ENCODE peak calls at places on chromosomes 1 and 21, in six cellular contexts. One of them, this sample, is unnamed.

GRCh38 chr1:44778705-44779576 is 3.6 kb downstream of the RPS8 start:
- DNase-seq in stimulated activated CD4-positive, alpha-beta T cell treated with anti-CD3 and anti-CD28 coated beads, Interleukin-15, amount 100 ng/mL, for 1 hour: no peak
- DNase-seq in activated T-helper 9 cell treated with anti-CD3 and anti-CD28 coated beads, Interleukin-2, amount 50 U/mL, for 16 hours: no peak
- DNase-seq in globus pallidus: no peak
- DNase-seq in midbrain: no peak
- DNase-seq in activated naive CD8-positive, alpha-beta T cell treated with anti-CD3 and anti-CD28 coated beads for 36 hours: no peak
- DNase-seq in this sample: no peak

GRCh38 chr1:70818391-70818790 is 229.2 kb downstream of the PTGER3 start:
- DNase-seq in stimulated activated CD4-positive, alpha-beta T cell treated with anti-CD3 and anti-CD28 coated beads, Interleukin-15, amount 100 ng/mL, for 1 hour: no peak
- DNase-seq in activated T-helper 9 cell treated with anti-CD3 and anti-CD28 coated beads, Interleukin-2, amount 50 U/mL, for 16 hours: no peak
- DNase-seq in globus pallidus: no peak
- DNase-seq in midbrain: no peak
- DNase-seq in activated naive CD8-positive, alpha-beta T cell treated with anti-CD3 and anti-CD28 coated beads for 36 hours: no peak
- DNase-seq in this sample: no peak

GRCh38 chr1:29651684-29652665 is 415.7 kb downstream of the PTPRU start:
- DNase-seq in stimulated activated CD4-positive, alpha-beta T cell treated with anti-CD3 and anti-CD28 coated beads, Interleukin-15, amount 100 ng/mL, for 1 hour: no peak
- DNase-seq in activated T-helper 9 cell treated with anti-CD3 and anti-CD28 coated beads, Interleukin-2, amount 50 U/mL, for 16 hours: no peak
- DNase-seq in globus pallidus: no peak
- DNase-seq in midbrain: no peak
- DNase-seq in activated naive CD8-positive, alpha-beta T cell treated with anti-CD3 and anti-CD28 coated beads for 36 hours: no peak
- DNase-seq in this sample: no peak

GRCh38 chr21:32881458-32881857 is 109.9 kb upstream of the PAXBP1 start:
- DNase-seq in stimulated activated CD4-positive, alpha-beta T cell treated with anti-CD3 and anti-CD28 coated beads, Interleukin-15, amount 100 ng/mL, for 1 hour: no peak
- DNase-seq in activated T-helper 9 cell treated with anti-CD3 and anti-CD28 coated beads, Interleukin-2, amount 50 U/mL, for 16 hours: no peak
- DNase-seq in globus pallidus: no peak
- DNase-seq in midbrain: no peak
- DNase-seq in activated naive CD8-positive, alpha-beta T cell treated with anti-CD3 and anti-CD28 coated beads for 36 hours: no peak
- DNase-seq in this sample: no peak

GRCh38 chr1:59243544-59243943 is 53.4 kb upstream of the FGGY start:
- DNase-seq in stimulated activated CD4-positive, alpha-beta T cell treated with anti-CD3 and anti-CD28 coated beads, Interleukin-15, amount 100 ng/mL, for 1 hour: no peak
- DNase-seq in activated T-helper 9 cell treated with anti-CD3 and anti-CD28 coated beads, Interleukin-2, amount 50 U/mL, for 16 hours: no peak
- DNase-seq in globus pallidus: no peak
- DNase-seq in midbrain: no peak
- DNase-seq in activated naive CD8-positive, alpha-beta T cell treated with anti-CD3 and anti-CD28 coated beads for 36 hours: no peak
- DNase-seq in this sample: peak

GRCh38 chr1:27446491-27447020 is 43.4 kb downstream of the WASF2 start:
- DNase-seq in stimulated activated CD4-positive, alpha-beta T cell treated with anti-CD3 and anti-CD28 coated beads, Interleukin-15, amount 100 ng/mL, for 1 hour: no peak
- DNase-seq in activated T-helper 9 cell treated with anti-CD3 and anti-CD28 coated beads, Interleukin-2, amount 50 U/mL, for 16 hours: no peak
- DNase-seq in globus pallidus: no peak
- DNase-seq in midbrain: no peak
- DNase-seq in activated naive CD8-positive, alpha-beta T cell treated with anti-CD3 and anti-CD28 coated beads for 36 hours: no peak
- DNase-seq in this sample: no peak

GRCh38 chr1:154178856-154179811 is 12.8 kb downstream of the TPM3 start:
- DNase-seq in stimulated activated CD4-positive, alpha-beta T cell treated with anti-CD3 and anti-CD28 coated beads, Interleukin-15, amount 100 ng/mL, for 1 hour: no peak
- DNase-seq in activated T-helper 9 cell treated with anti-CD3 and anti-CD28 coated beads, Interleukin-2, amount 50 U/mL, for 16 hours: no peak
- DNase-seq in globus pallidus: no peak
- DNase-seq in midbrain: no peak
- DNase-seq in activated naive CD8-positive, alpha-beta T cell treated with anti-CD3 and anti-CD28 coated beads for 36 hours: no peak
- DNase-seq in this sample: no peak

GRCh38 chr1:61079898-61080336 is 2.4 kb upstream of the NFIA start:
- DNase-seq in stimulated activated CD4-positive, alpha-beta T cell treated with anti-CD3 and anti-CD28 coated beads, Interleukin-15, amount 100 ng/mL, for 1 hour: no peak
- DNase-seq in activated T-helper 9 cell treated with anti-CD3 and anti-CD28 coated beads, Interleukin-2, amount 50 U/mL, for 16 hours: no peak
- DNase-seq in globus pallidus: peak
- DNase-seq in midbrain: peak
- DNase-seq in activated naive CD8-positive, alpha-beta T cell treated with anti-CD3 and anti-CD28 coated beads for 36 hours: no peak
- DNase-seq in this sample: peak

GRCh38 chr21:44301093-44301492 is 1.2 kb downstream of the PFKL start:
- DNase-seq in stimulated activated CD4-positive, alpha-beta T cell treated with anti-CD3 and anti-CD28 coated beads, Interleukin-15, amount 100 ng/mL, for 1 hour: no peak
- DNase-seq in activated T-helper 9 cell treated with anti-CD3 and anti-CD28 coated beads, Interleukin-2, amount 50 U/mL, for 16 hours: no peak
- DNase-seq in globus pallidus: no peak
- DNase-seq in midbrain: no peak
- DNase-seq in activated naive CD8-positive, alpha-beta T cell treated with anti-CD3 and anti-CD28 coated beads for 36 hours: no peak
- DNase-seq in this sample: no peak

GRCh38 chr21:29360799-29361765 is 62.4 kb downstream of the BACH1 start:
- DNase-seq in stimulated activated CD4-positive, alpha-beta T cell treated with anti-CD3 and anti-CD28 coated beads, Interleukin-15, amount 100 ng/mL, for 1 hour: no peak
- DNase-seq in activated T-helper 9 cell treated with anti-CD3 and anti-CD28 coated beads, Interleukin-2, amount 50 U/mL, for 16 hours: no peak
- DNase-seq in globus pallidus: peak
- DNase-seq in midbrain: peak
- DNase-seq in activated naive CD8-positive, alpha-beta T cell treated with anti-CD3 and anti-CD28 coated beads for 36 hours: no peak
- DNase-seq in this sample: no peak

GRCh38 chr1:33323663-33324477 is 3.0 kb upstream of the A3GALT2 start:
- DNase-seq in stimulated activated CD4-positive, alpha-beta T cell treated with anti-CD3 and anti-CD28 coated beads, Interleukin-15, amount 100 ng/mL, for 1 hour: no peak
- DNase-seq in activated T-helper 9 cell treated with anti-CD3 and anti-CD28 coated beads, Interleukin-2, amount 50 U/mL, for 16 hours: no peak
- DNase-seq in globus pallidus: no peak
- DNase-seq in midbrain: no peak
- DNase-seq in activated naive CD8-positive, alpha-beta T cell treated with anti-CD3 and anti-CD28 coated beads for 36 hours: no peak
- DNase-seq in this sample: no peak

GRCh38 chr1:206143537-206144155 is 26.5 kb upstream of the AVPR1B start:
- DNase-seq in stimulated activated CD4-positive, alpha-beta T cell treated with anti-CD3 and anti-CD28 coated beads, Interleukin-15, amount 100 ng/mL, for 1 hour: no peak
- DNase-seq in activated T-helper 9 cell treated with anti-CD3 and anti-CD28 coated beads, Interleukin-2, amount 50 U/mL, for 16 hours: no peak
- DNase-seq in globus pallidus: no peak
- DNase-seq in midbrain: no peak
- DNase-seq in activated naive CD8-positive, alpha-beta T cell treated with anti-CD3 and anti-CD28 coated beads for 36 hours: no peak
- DNase-seq in this sample: no peak

GRCh38 chr1:185565314-185565713 is 168.9 kb upstream of the HMCN1 start:
- DNase-seq in stimulated activated CD4-positive, alpha-beta T cell treated with anti-CD3 and anti-CD28 coated beads, Interleukin-15, amount 100 ng/mL, for 1 hour: no peak
- DNase-seq in activated T-helper 9 cell treated with anti-CD3 and anti-CD28 coated beads, Interleukin-2, amount 50 U/mL, for 16 hours: no peak
- DNase-seq in globus pallidus: no peak
- DNase-seq in midbrain: no peak
- DNase-seq in activated naive CD8-positive, alpha-beta T cell treated with anti-CD3 and anti-CD28 coated beads for 36 hours: no peak
- DNase-seq in this sample: peak

GRCh38 chr1:230287674-230288315 is 138.3 kb downstream of the PGBD5 start:
- DNase-seq in stimulated activated CD4-positive, alpha-beta T cell treated with anti-CD3 and anti-CD28 coated beads, Interleukin-15, amount 100 ng/mL, for 1 hour: no peak
- DNase-seq in activated T-helper 9 cell treated with anti-CD3 and anti-CD28 coated beads, Interleukin-2, amount 50 U/mL, for 16 hours: no peak
- DNase-seq in globus pallidus: no peak
- DNase-seq in midbrain: no peak
- DNase-seq in activated naive CD8-positive, alpha-beta T cell treated with anti-CD3 and anti-CD28 coated beads for 36 hours: no peak
- DNase-seq in this sample: no peak

GRCh38 chr21:34078915-34079314 is 5.5 kb downstream of the MRPS6 start:
- DNase-seq in stimulated activated CD4-positive, alpha-beta T cell treated with anti-CD3 and anti-CD28 coated beads, Interleukin-15, amount 100 ng/mL, for 1 hour: no peak
- DNase-seq in activated T-helper 9 cell treated with anti-CD3 and anti-CD28 coated beads, Interleukin-2, amount 50 U/mL, for 16 hours: no peak
- DNase-seq in globus pallidus: no peak
- DNase-seq in midbrain: no peak
- DNase-seq in activated naive CD8-positive, alpha-beta T cell treated with anti-CD3 and anti-CD28 coated beads for 36 hours: peak
- DNase-seq in this sample: no peak

GRCh38 chr1:109923131-109923945 is 12.7 kb downstream of the CSF1 start:
- DNase-seq in stimulated activated CD4-positive, alpha-beta T cell treated with anti-CD3 and anti-CD28 coated beads, Interleukin-15, amount 100 ng/mL, for 1 hour: no peak
- DNase-seq in activated T-helper 9 cell treated with anti-CD3 and anti-CD28 coated beads, Interleukin-2, amount 50 U/mL, for 16 hours: no peak
- DNase-seq in globus pallidus: no peak
- DNase-seq in midbrain: peak
- DNase-seq in activated naive CD8-positive, alpha-beta T cell treated with anti-CD3 and anti-CD28 coated beads for 36 hours: no peak
- DNase-seq in this sample: peak

GRCh38 chr1:191240925-191241324 is 763.3 kb upstream of the BRINP3 start:
- DNase-seq in stimulated activated CD4-positive, alpha-beta T cell treated with anti-CD3 and anti-CD28 coated beads, Interleukin-15, amount 100 ng/mL, for 1 hour: no peak
- DNase-seq in activated T-helper 9 cell treated with anti-CD3 and anti-CD28 coated beads, Interleukin-2, amount 50 U/mL, for 16 hours: no peak
- DNase-seq in globus pallidus: no peak
- DNase-seq in midbrain: no peak
- DNase-seq in activated naive CD8-positive, alpha-beta T cell treated with anti-CD3 and anti-CD28 coated beads for 36 hours: no peak
- DNase-seq in this sample: no peak

GRCh38 chr1:3063379-3064295 is 5.4 kb upstream of the PRDM16 start:
- DNase-seq in stimulated activated CD4-positive, alpha-beta T cell treated with anti-CD3 and anti-CD28 coated beads, Interleukin-15, amount 100 ng/mL, for 1 hour: no peak
- DNase-seq in activated T-helper 9 cell treated with anti-CD3 and anti-CD28 coated beads, Interleukin-2, amount 50 U/mL, for 16 hours: no peak
- DNase-seq in globus pallidus: no peak
- DNase-seq in midbrain: no peak
- DNase-seq in activated naive CD8-positive, alpha-beta T cell treated with anti-CD3 and anti-CD28 coated beads for 36 hours: no peak
- DNase-seq in this sample: no peak

GRCh38 chr1:230464618-230465017 is 38.5 kb upstream of the PGBD5 start:
- DNase-seq in stimulated activated CD4-positive, alpha-beta T cell treated with anti-CD3 and anti-CD28 coated beads, Interleukin-15, amount 100 ng/mL, for 1 hour: no peak
- DNase-seq in activated T-helper 9 cell treated with anti-CD3 and anti-CD28 coated beads, Interleukin-2, amount 50 U/mL, for 16 hours: no peak
- DNase-seq in globus pallidus: peak
- DNase-seq in midbrain: no peak
- DNase-seq in activated naive CD8-positive, alpha-beta T cell treated with anti-CD3 and anti-CD28 coated beads for 36 hours: no peak
- DNase-seq in this sample: no peak

GRCh38 chr1:147515046-147515869 is 26.0 kb upstream of the BCL9 start:
- DNase-seq in stimulated activated CD4-positive, alpha-beta T cell treated with anti-CD3 and anti-CD28 coated beads, Interleukin-15, amount 100 ng/mL, for 1 hour: no peak
- DNase-seq in activated T-helper 9 cell treated with anti-CD3 and anti-CD28 coated beads, Interleukin-2, amount 50 U/mL, for 16 hours: no peak
- DNase-seq in globus pallidus: no peak
- DNase-seq in midbrain: no peak
- DNase-seq in activated naive CD8-positive, alpha-beta T cell treated with anti-CD3 and anti-CD28 coated beads for 36 hours: no peak
- DNase-seq in this sample: no peak

GRCh38 chr1:71428029-71428428 is 347.2 kb upstream of the ZRANB2 start:
- DNase-seq in stimulated activated CD4-positive, alpha-beta T cell treated with anti-CD3 and anti-CD28 coated beads, Interleukin-15, amount 100 ng/mL, for 1 hour: no peak
- DNase-seq in activated T-helper 9 cell treated with anti-CD3 and anti-CD28 coated beads, Interleukin-2, amount 50 U/mL, for 16 hours: no peak
- DNase-seq in globus pallidus: no peak
- DNase-seq in midbrain: no peak
- DNase-seq in activated naive CD8-positive, alpha-beta T cell treated with anti-CD3 and anti-CD28 coated beads for 36 hours: no peak
- DNase-seq in this sample: peak

GRCh38 chr1:206517784-206518183 is 10.5 kb downstream of the RASSF5 start:
- DNase-seq in stimulated activated CD4-positive, alpha-beta T cell treated with anti-CD3 and anti-CD28 coated beads, Interleukin-15, amount 100 ng/mL, for 1 hour: no peak
- DNase-seq in activated T-helper 9 cell treated with anti-CD3 and anti-CD28 coated beads, Interleukin-2, amount 50 U/mL, for 16 hours: no peak
- DNase-seq in globus pallidus: no peak
- DNase-seq in midbrain: no peak
- DNase-seq in activated naive CD8-positive, alpha-beta T cell treated with anti-CD3 and anti-CD28 coated beads for 36 hours: no peak
- DNase-seq in this sample: no peak

GRCh38 chr1:229952670-229953520 is 114.1 kb upstream of the GALNT2 start:
- DNase-seq in stimulated activated CD4-positive, alpha-beta T cell treated with anti-CD3 and anti-CD28 coated beads, Interleukin-15, amount 100 ng/mL, for 1 hour: no peak
- DNase-seq in activated T-helper 9 cell treated with anti-CD3 and anti-CD28 coated beads, Interleukin-2, amount 50 U/mL, for 16 hours: no peak
- DNase-seq in globus pallidus: no peak
- DNase-seq in midbrain: no peak
- DNase-seq in activated naive CD8-positive, alpha-beta T cell treated with anti-CD3 and anti-CD28 coated beads for 36 hours: no peak
- DNase-seq in this sample: no peak

GRCh38 chr1:35539824-35540261 is 17.4 kb downstream of the KIAA0319L start:
- DNase-seq in stimulated activated CD4-positive, alpha-beta T cell treated with anti-CD3 and anti-CD28 coated beads, Interleukin-15, amount 100 ng/mL, for 1 hour: no peak
- DNase-seq in activated T-helper 9 cell treated with anti-CD3 and anti-CD28 coated beads, Interleukin-2, amount 50 U/mL, for 16 hours: no peak
- DNase-seq in globus pallidus: no peak
- DNase-seq in midbrain: peak
- DNase-seq in activated naive CD8-positive, alpha-beta T cell treated with anti-CD3 and anti-CD28 coated beads for 36 hours: no peak
- DNase-seq in this sample: no peak

GRCh38 chr1:53361541-53361961 is 33.7 kb upstream of the LRP8 start:
- DNase-seq in stimulated activated CD4-positive, alpha-beta T cell treated with anti-CD3 and anti-CD28 coated beads, Interleukin-15, amount 100 ng/mL, for 1 hour: no peak
- DNase-seq in activated T-helper 9 cell treated with anti-CD3 and anti-CD28 coated beads, Interleukin-2, amount 50 U/mL, for 16 hours: no peak
- DNase-seq in globus pallidus: no peak
- DNase-seq in midbrain: no peak
- DNase-seq in activated naive CD8-positive, alpha-beta T cell treated with anti-CD3 and anti-CD28 coated beads for 36 hours: no peak
- DNase-seq in this sample: no peak

GRCh38 chr1:198605880-198606458 is 32.9 kb upstream of the PTPRC start:
- DNase-seq in stimulated activated CD4-positive, alpha-beta T cell treated with anti-CD3 and anti-CD28 coated beads, Interleukin-15, amount 100 ng/mL, for 1 hour: no peak
- DNase-seq in activated T-helper 9 cell treated with anti-CD3 and anti-CD28 coated beads, Interleukin-2, amount 50 U/mL, for 16 hours: no peak
- DNase-seq in globus pallidus: no peak
- DNase-seq in midbrain: no peak
- DNase-seq in activated naive CD8-positive, alpha-beta T cell treated with anti-CD3 and anti-CD28 coated beads for 36 hours: no peak
- DNase-seq in this sample: no peak

GRCh38 chr1:183783896-183784637 is 20.9 kb upstream of the RGL1 start:
- DNase-seq in stimulated activated CD4-positive, alpha-beta T cell treated with anti-CD3 and anti-CD28 coated beads, Interleukin-15, amount 100 ng/mL, for 1 hour: no peak
- DNase-seq in activated T-helper 9 cell treated with anti-CD3 and anti-CD28 coated beads, Interleukin-2, amount 50 U/mL, for 16 hours: no peak
- DNase-seq in globus pallidus: peak
- DNase-seq in midbrain: peak
- DNase-seq in activated naive CD8-positive, alpha-beta T cell treated with anti-CD3 and anti-CD28 coated beads for 36 hours: no peak
- DNase-seq in this sample: peak

GRCh38 chr1:204680051-204680450 is 5.5 kb downstream of the LRRN2 start:
- DNase-seq in stimulated activated CD4-positive, alpha-beta T cell treated with anti-CD3 and anti-CD28 coated beads, Interleukin-15, amount 100 ng/mL, for 1 hour: no peak
- DNase-seq in activated T-helper 9 cell treated with anti-CD3 and anti-CD28 coated beads, Interleukin-2, amount 50 U/mL, for 16 hours: no peak
- DNase-seq in globus pallidus: no peak
- DNase-seq in midbrain: no peak
- DNase-seq in activated naive CD8-positive, alpha-beta T cell treated with anti-CD3 and anti-CD28 coated beads for 36 hours: no peak
- DNase-seq in this sample: no peak

GRCh38 chr1:11982010-11982392 is 1.8 kb downstream of the MFN2 start:
- DNase-seq in stimulated activated CD4-positive, alpha-beta T cell treated with anti-CD3 and anti-CD28 coated beads, Interleukin-15, amount 100 ng/mL, for 1 hour: no peak
- DNase-seq in activated T-helper 9 cell treated with anti-CD3 and anti-CD28 coated beads, Interleukin-2, amount 50 U/mL, for 16 hours: no peak
- DNase-seq in globus pallidus: no peak
- DNase-seq in midbrain: no peak
- DNase-seq in activated naive CD8-positive, alpha-beta T cell treated with anti-CD3 and anti-CD28 coated beads for 36 hours: no peak
- DNase-seq in this sample: no peak

GRCh38 chr1:184156521-184157395 is 105.2 kb downstream of the TSEN15 start:
- DNase-seq in stimulated activated CD4-positive, alpha-beta T cell treated with anti-CD3 and anti-CD28 coated beads, Interleukin-15, amount 100 ng/mL, for 1 hour: no peak
- DNase-seq in activated T-helper 9 cell treated with anti-CD3 and anti-CD28 coated beads, Interleukin-2, amount 50 U/mL, for 16 hours: no peak
- DNase-seq in globus pallidus: no peak
- DNase-seq in midbrain: no peak
- DNase-seq in activated naive CD8-positive, alpha-beta T cell treated with anti-CD3 and anti-CD28 coated beads for 36 hours: no peak
- DNase-seq in this sample: no peak

GRCh38 chr1:197776348-197777082 is 1.2 kb upstream of the DENND1B start:
- DNase-seq in stimulated activated CD4-positive, alpha-beta T cell treated with anti-CD3 and anti-CD28 coated beads, Interleukin-15, amount 100 ng/mL, for 1 hour: no peak
- DNase-seq in activated T-helper 9 cell treated with anti-CD3 and anti-CD28 coated beads, Interleukin-2, amount 50 U/mL, for 16 hours: no peak
- DNase-seq in globus pallidus: no peak
- DNase-seq in midbrain: no peak
- DNase-seq in activated naive CD8-positive, alpha-beta T cell treated with anti-CD3 and anti-CD28 coated beads for 36 hours: peak
- DNase-seq in this sample: no peak